ENCODE peak calls at places on chromosome 18, in five cellular contexts. Y is neuronal stem cell, H is HCT116, B is AG04450, S is mesendoderm. D is an unnamed sample.

GRCh38 chr18:56468379-56468778 is 170.0 kb downstream of the TXNL1 start:
- DNase-seq in H (no peak), B (no peak), Y (no peak), S (no peak), D (no peak)

GRCh38 chr18:21004721-21005120 is 106.9 kb downstream of the ROCK1 start:
- DNase-seq in H (no peak), B (peak; percentile 15), S (no peak), Y (no peak), D (no peak)

GRCh38 chr18:75405341-75405740 is 22.2 kb downstream of the SMIM21 start:
- DNase-seq in B (no peak), Y (no peak), S (no peak), H (no peak), D (no peak)

GRCh38 chr18:46478796-46479195 is 178.2 kb downstream of the LOXHD1 start:
- DNase-seq in S (no peak), Y (no peak), B (no peak), H (no peak), D (no peak)

GRCh38 chr18:48762836-48763713 is 187.7 kb downstream of the SMAD7 start:
- DNase-seq in Y (no peak), B (no peak), H (no peak), S (no peak), D (no peak)

GRCh38 chr18:31402026-31402373 is 25.4 kb downstream of the DSG4 start:
- DNase-seq in Y (no peak), H (no peak), B (no peak), S (no peak), D (no peak)

GRCh38 chr18:7950380-7951143 is 383.4 kb downstream of the PTPRM start:
- DNase-seq in Y (no peak), B (no peak), S (peak; percentile 19), H (peak; percentile 87), D (peak; percentile 7)

GRCh38 chr18:10259934-10260333 is 194.5 kb upstream of the APCDD1 start:
- DNase-seq in Y (no peak), S (no peak), B (no peak), H (no peak), D (no peak)

GRCh38 chr18:21904856-21905255 is 164.3 kb downstream of the MIB1 start:
- DNase-seq in H (no peak), Y (no peak), B (no peak), S (no peak), D (no peak)

GRCh38 chr18:22796069-22796468 is 137.1 kb upstream of the RBBP8 start:
- DNase-seq in B (no peak), H (no peak), Y (no peak), S (no peak), D (no peak)

GRCh38 chr18:47261902-47262301 is 10.4 kb upstream of the SKOR2 start:
- DNase-seq in Y (no peak), H (no peak), B (no peak), S (no peak), D (no peak)

GRCh38 chr18:59650266-59650820 is 46.9 kb downstream of the CCBE1 start:
- DNase-seq in S (no peak), Y (no peak), H (no peak), B (no peak), D (no peak)

GRCh38 chr18:35264409-35264808 is 23.6 kb downstream of the ZNF397 start:
- DNase-seq in H (no peak), B (no peak), S (no peak), Y (no peak), D (no peak)

GRCh38 chr18:8389391-8390340 is 219.6 kb upstream of the RAB12 start:
- DNase-seq in Y (peak; percentile 75), B (peak; percentile 24), H (peak; percentile 53), S (peak; percentile 85), D (no peak)

GRCh38 chr18:58455318-58455950 is 173.5 kb downstream of the ALPK2 start:
- DNase-seq in H (no peak), B (no peak), S (no peak), Y (no peak), D (no peak)

GRCh38 chr18:44941519-44941918 is 260.8 kb downstream of the SETBP1 start:
- DNase-seq in B (no peak), H (no peak), S (no peak), Y (no peak), D (no peak)

GRCh38 chr18:22434973-22435608 is 17.4 kb upstream of the CTAGE1 start:
- DNase-seq in B (peak; percentile 39), Y (no peak), H (no peak), S (no peak), D (no peak)

GRCh38 chr18:7059276-7059675 is 58.3 kb downstream of the LAMA1 start:
- DNase-seq in Y (no peak), H (no peak), S (no peak), B (no peak), D (no peak)

GRCh38 chr18:80210312-80211083 is 36.8 kb downstream of the PARD6G start:
- DNase-seq in S (peak; percentile 37), B (no peak), H (no peak), Y (no peak), D (no peak)

GRCh38 chr18:10123006-10123950 is 209.5 kb downstream of the VAPA start:
- DNase-seq in S (no peak), H (no peak), Y (no peak), B (no peak), D (no peak)

GRCh38 chr18:64097497-64097896 is 51.4 kb downstream of the LINC00305 start:
- DNase-seq in S (no peak), H (no peak), B (no peak), Y (no peak), D (no peak)

GRCh38 chr18:24189007-24189528 is 50.2 kb downstream of the CABYR start:
- DNase-seq in S (no peak), Y (no peak), H (no peak), B (no peak), D (no peak)

GRCh38 chr18:24741961-24742738 is 281.7 kb downstream of the HRH4 start:
- DNase-seq in H (no peak), B (no peak), Y (no peak), S (no peak), D (no peak)

GRCh38 chr18:12420831-12421421 is 13.2 kb downstream of the PRELID3A start:
- DNase-seq in B (no peak), S (peak; percentile 55), H (no peak), Y (peak; percentile 59), D (no peak)

GRCh38 chr18:39523281-39523680 is 1957.7 kb upstream of the CELF4 start:
- DNase-seq in S (peak; percentile 43), Y (no peak), H (peak; percentile 40), B (peak; percentile 3), D (no peak)

DNA sequence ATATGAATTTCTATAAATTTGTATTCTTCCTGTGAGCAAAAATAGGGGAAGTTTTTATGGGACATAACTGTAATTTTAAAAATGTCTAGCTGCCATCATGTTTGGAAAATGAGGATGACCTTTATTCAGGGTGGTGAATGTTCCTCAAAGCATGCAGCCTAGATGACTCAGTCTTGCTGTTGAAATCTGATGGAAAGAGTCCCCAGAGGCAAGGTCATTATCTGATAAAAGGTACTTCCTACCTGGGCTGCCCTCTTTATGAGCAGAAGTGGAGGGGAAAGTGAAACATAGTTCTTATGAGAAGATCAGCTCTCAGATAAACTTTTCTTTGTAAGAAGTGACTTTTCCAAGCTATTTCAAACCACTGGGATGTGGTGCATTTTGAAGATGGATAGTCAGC is 1144.7 kb upstream of the PIK3C3 start:
- DNase-seq in Y (no peak), H (no peak), B (no peak), S (peak; percentile 73), D (no peak)
- H3K27ac ChIP-seq in Y (no peak overlapping the region), H (no peak overlapping the region), B (no peak overlapping the region), S (no peak overlapping the region), D (no peak overlapping the region)

GRCh38 chr18:43847164-43848091 is 570.1 kb upstream of the SYT4 start:
- DNase-seq in S (no peak), Y (no peak), B (peak; percentile 6), H (no peak), D (no peak)

GRCh38 chr18:43846302-43846701 is 569.0 kb upstream of the SYT4 start:
- DNase-seq in B (no peak), H (no peak), S (no peak), Y (peak; percentile 62), D (no peak)
- H3K4me3 ChIP-seq in B (no peak overlapping the region), H (no peak overlapping the region), S (no peak overlapping the region), Y (no peak overlapping the region), D (no peak overlapping the region)

GRCh38 chr18:67864677-67865340 is 348.3 kb upstream of the DSEL start:
- DNase-seq in Y (no peak), H (no peak), B (no peak), S (no peak), D (no peak)

GRCh38 chr18:67862069-67862468 is 345.5 kb upstream of the DSEL start:
- DNase-seq in B (no peak), S (no peak), H (no peak), Y (no peak), D (no peak)

DNA sequence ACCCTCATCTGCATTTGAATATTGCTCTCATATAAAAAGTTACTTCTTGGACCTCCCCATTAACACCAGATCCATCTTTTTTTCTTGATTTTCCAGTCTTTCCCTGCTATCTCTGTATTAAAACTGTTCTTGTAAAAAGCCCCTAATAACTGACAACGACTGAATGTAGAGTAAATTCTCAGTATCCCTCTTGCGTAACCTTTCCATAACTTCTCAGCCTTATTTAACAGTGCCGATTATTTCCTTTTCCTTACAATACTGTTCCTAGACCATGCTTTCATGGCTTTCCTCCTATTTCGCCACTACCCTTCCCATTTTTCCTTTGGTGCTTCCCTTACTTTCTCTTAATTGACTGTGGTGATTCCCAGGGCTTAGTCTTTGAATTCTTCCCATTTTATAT is 348.9 kb upstream of the DSEL start:
- DNase-seq in S (no peak), H (no peak), Y (no peak), B (no peak), D (no peak)
- H3K27ac ChIP-seq in S (no peak overlapping the region), H (no peak overlapping the region), Y (no peak overlapping the region), B (no peak overlapping the region), D (no peak overlapping the region)

DNA sequence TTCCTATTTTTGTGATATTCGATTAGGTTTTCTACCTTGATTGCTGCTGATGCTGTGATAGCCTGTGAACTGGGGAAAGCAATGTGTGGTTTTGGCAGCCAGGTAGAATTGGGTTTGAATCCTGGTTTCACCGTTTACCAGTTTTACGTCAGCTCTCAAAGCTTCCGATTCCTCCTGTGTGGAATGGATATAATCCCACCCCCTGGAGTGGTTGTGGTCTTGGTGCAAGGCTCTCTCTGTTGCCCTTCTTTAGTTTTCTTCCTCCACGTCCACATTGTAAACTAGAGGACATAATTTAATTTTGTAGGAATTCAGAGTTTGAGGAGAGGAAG is 45.0 kb downstream of the PHLPP1 start:
- DNase-seq in Y (no peak), B (no peak), H (no peak), S (peak; percentile 84), D (no peak)
- H3K4me3 ChIP-seq in Y (no peak overlapping the region), B (no peak overlapping the region), H (no peak overlapping the region), S (no peak overlapping the region), D (no peak overlapping the region)

GRCh38 chr18:71189581-71189980 is 900.7 kb downstream of the SOCS6 start:
- DNase-seq in H (no peak), S (no peak), Y (no peak), B (no peak), D (no peak)
- H3K27ac ChIP-seq in H (no peak overlapping the region), S (no peak overlapping the region), Y (no peak overlapping the region), B (no peak overlapping the region), D (no peak overlapping the region)

DNA sequence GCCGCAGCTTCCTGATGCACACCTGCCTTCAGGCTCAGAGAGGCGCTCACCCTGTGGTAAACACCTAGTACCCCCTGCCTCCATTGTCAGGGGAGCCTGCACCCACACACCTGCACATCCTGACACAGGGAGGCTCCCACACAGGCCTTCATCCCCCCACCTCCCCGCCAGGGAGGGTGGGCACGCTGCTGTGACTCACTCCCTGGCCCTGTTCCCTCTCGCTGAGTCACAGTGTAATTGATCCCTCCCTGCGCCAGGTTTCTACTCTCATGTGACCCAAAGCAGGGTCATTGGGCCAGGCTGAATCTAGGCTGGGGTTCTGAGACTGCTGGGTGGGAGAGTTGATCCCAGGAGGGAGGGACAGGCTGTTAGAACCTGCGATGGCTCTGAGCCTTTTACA is 8.5 kb upstream of the CELF4 start:
- DNase-seq in B (no peak), S (no peak), Y (no peak), H (no peak), D (no peak)
- H3K4me3 ChIP-seq in B (no peak overlapping the region), S (no peak overlapping the region), Y (no peak overlapping the region), H (no peak overlapping the region), D (no peak overlapping the region)